ENCODE peak calls at places on chromosomes 6 and 20, in four cellular contexts. B, K, X and S are unnamed samples.

GRCh38 chr20:59055302-59055701 is 12.7 kb upstream of the PRELID3B start:
- DNase-seq in B (no peak), K (no peak), X (no peak), S (no peak)

GRCh38 chr20:48159156-48159971 is 374.1 kb upstream of the SULF2 start:
- DNase-seq in B (no peak), X (no peak), K (no peak), S (no peak)

GRCh38 chr20:63955281-63955845 is 853 bp downstream of the UCKL1 start:
- DNase-seq in X (no peak), K (no peak), B (no peak), S (no peak)

GRCh38 chr20:58906894-58907293 is 54.4 kb downstream of the GNAS start:
- DNase-seq in K (no peak), B (no peak), X (no peak), S (no peak)

GRCh38 chr20:10040070-10040970 is 5.5 kb downstream of the ANKEF1 start:
- DNase-seq in B (no peak), K (no peak), X (no peak), S (no peak)

GRCh38 chr20:57222631-57222950 is 43.9 kb downstream of the BMP7 start:
- DNase-seq in X (no peak), K (no peak), B (no peak), S (no peak)

GRCh38 chr6:74936886-74937285 is 269.0 kb downstream of the COL12A1 start:
- DNase-seq in X (no peak), B (no peak), K (no peak), S (no peak)

GRCh38 chr6:144415014-144415413 is 129.9 kb downstream of the UTRN start:
- DNase-seq in K (no peak), B (no peak), X (no peak), S (no peak)

GRCh38 chr20:50286609-50287008 is 96.0 kb downstream of the CEBPB start:
- DNase-seq in X (no peak), B (no peak), K (peak; percentile 94), S (peak; percentile 83)

GRCh38 chr6:33984466-33985332 is 161.2 kb downstream of the GRM4 start:
- DNase-seq in X (no peak), B (no peak), K (no peak), S (no peak)

GRCh38 chr6:10136636-10137035 is 278.2 kb downstream of the TFAP2A start:
- DNase-seq in K (no peak), B (no peak), X (no peak), S (no peak)

GRCh38 chr20:36128463-36129176 is 25.9 kb upstream of the EPB41L1 start:
- DNase-seq in K (no peak), X (no peak), B (no peak), S (no peak)

GRCh38 chr6:22124756-22125155 is 172.1 kb downstream of the PRL start:
- DNase-seq in K (no peak), X (no peak), B (no peak), S (no peak)

GRCh38 chr6:144351338-144351737 is 66.2 kb downstream of the UTRN start:
- DNase-seq in K (no peak), B (no peak), X (no peak), S (no peak)

GRCh38 chr6:23282243-23283021 is 713.1 kb downstream of the HDGFL1 start:
- DNase-seq in X (no peak), K (no peak), B (no peak), S (no peak)

GRCh38 chr6:54481096-54481495 is 172.9 kb downstream of the TINAG start:
- DNase-seq in B (no peak), K (no peak), X (no peak), S (no peak)

GRCh38 chr20:8399963-8400362 is 267.9 kb downstream of the PLCB1 start:
- DNase-seq in B (no peak), K (no peak), X (no peak), S (no peak)

GRCh38 chr6:18997375-18997826 is 610.3 kb downstream of the RNF144B start:
- DNase-seq in X (no peak), B (no peak), K (no peak), S (no peak)

GRCh38 chr6:44002591-44003344 is 124.5 kb downstream of the MRPL14 start:
- DNase-seq in K (peak; percentile 68), B (peak; percentile 43), X (peak; percentile 61), S (no peak)

GRCh38 chr6:160101262-160102205 is 20.1 kb upstream of the SLC22A1 start:
- DNase-seq in K (no peak), B (no peak), X (no peak), S (no peak)

GRCh38 chr6:97456070-97456469 is 173.1 kb upstream of the MMS22L start:
- DNase-seq in X (no peak), B (no peak), K (no peak), S (no peak)

GRCh38 chr6:47938411-47938810 is 156.6 kb downstream of the OPN5 start:
- DNase-seq in K (no peak), X (no peak), B (no peak), S (no peak)

GRCh38 chr20:5171074-5171789 is 44.4 kb downstream of the CDS2 start:
- DNase-seq in B (no peak), X (no peak), K (peak; percentile 34), S (no peak)

GRCh38 chr20:5844063-5844681 is 94.0 kb downstream of the SHLD1 start:
- DNase-seq in K (no peak), X (peak; percentile 48), B (peak; percentile 31), S (no peak)

GRCh38 chr6:23003671-23004598 is 434.6 kb downstream of the HDGFL1 start:
- DNase-seq in X (no peak), K (peak; percentile 32), B (no peak), S (no peak)

GRCh38 chr6:74534485-74535211 is 671.2 kb downstream of the COL12A1 start:
- DNase-seq in K (no peak), X (no peak), B (no peak), S (no peak)

GRCh38 chr6:52612336-52613096 is 35.7 kb upstream of the TRAM2 start:
- DNase-seq in B (no peak), X (no peak), K (no peak), S (no peak)

GRCh38 chr20:37914672-37915433 is 11.9 kb downstream of the VSTM2L start:
- DNase-seq in K (no peak), B (peak; percentile 7), X (no peak), S (no peak)

GRCh38 chr20:60013296-60014142 is 55.3 kb downstream of the CDH26 start:
- DNase-seq in X (no peak), K (no peak), B (no peak), S (no peak)

GRCh38 chr6:36117639-36118549 is 12.4 kb upstream of the MAPK13 start:
- DNase-seq in K (no peak), X (no peak), B (no peak), S (no peak)

GRCh38 chr6:149934249-149935156 is 7.3 kb upstream of the ULBP2 start:
- DNase-seq in K (peak; percentile 61), B (peak; percentile 51), X (peak; percentile 68), S (peak; percentile 89)

GRCh38 chr6:170205126-170205525 is 85.8 kb downstream of the DLL1 start:
- DNase-seq in X (no peak), B (no peak), K (no peak), S (no peak)

GRCh38 chr6:167912494-167912893 is 85.0 kb upstream of the KIF25 start:
- DNase-seq in X (no peak), B (no peak), K (no peak), S (no peak)

GRCh38 chr20:21141825-21142224 is 15.9 kb downstream of the KIZ start:
- DNase-seq in B (no peak), K (no peak), X (no peak), S (no peak)

GRCh38 chr6:108961985-108962384 is 113.8 kb downstream of the ARMC2 start:
- DNase-seq in B (no peak), X (no peak), K (no peak), S (no peak)

GRCh38 chr6:101402618-101403002 is 9.1 kb downstream of the GRIK2 start:
- DNase-seq in X (no peak), K (no peak), B (no peak), S (no peak)

GRCh38 chr6:43834528-43835145 is 64.6 kb downstream of the VEGFA start:
- DNase-seq in B (no peak), K (no peak), X (no peak), S (no peak)

DNA sequence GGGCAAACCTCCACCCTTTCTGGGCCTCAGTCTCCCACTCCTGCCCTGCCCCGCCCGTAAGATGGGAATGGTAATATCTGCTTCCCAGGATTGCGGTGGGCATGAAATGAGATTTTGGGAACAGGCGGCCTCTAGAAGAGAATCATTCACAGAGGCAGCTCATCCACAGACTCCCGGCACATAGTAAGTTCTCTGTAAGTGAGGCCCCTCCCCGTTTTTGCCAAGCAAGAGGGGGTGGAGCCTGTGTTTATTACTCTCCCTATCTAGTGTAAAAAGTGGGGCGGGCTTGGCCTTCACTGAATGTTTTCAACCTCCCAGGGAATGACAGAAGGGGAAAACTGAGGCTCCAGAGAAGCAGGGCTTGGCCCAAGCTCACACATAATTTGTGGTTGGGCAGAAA is 20.0 kb downstream of the SUN5 start:
- DNase-seq in B (no peak), X (no peak), K (no peak), S (no peak)
- TF ChIP-seq CTCF in B (no peak), X (no peak), K (no peak), S (no peak)

DNA sequence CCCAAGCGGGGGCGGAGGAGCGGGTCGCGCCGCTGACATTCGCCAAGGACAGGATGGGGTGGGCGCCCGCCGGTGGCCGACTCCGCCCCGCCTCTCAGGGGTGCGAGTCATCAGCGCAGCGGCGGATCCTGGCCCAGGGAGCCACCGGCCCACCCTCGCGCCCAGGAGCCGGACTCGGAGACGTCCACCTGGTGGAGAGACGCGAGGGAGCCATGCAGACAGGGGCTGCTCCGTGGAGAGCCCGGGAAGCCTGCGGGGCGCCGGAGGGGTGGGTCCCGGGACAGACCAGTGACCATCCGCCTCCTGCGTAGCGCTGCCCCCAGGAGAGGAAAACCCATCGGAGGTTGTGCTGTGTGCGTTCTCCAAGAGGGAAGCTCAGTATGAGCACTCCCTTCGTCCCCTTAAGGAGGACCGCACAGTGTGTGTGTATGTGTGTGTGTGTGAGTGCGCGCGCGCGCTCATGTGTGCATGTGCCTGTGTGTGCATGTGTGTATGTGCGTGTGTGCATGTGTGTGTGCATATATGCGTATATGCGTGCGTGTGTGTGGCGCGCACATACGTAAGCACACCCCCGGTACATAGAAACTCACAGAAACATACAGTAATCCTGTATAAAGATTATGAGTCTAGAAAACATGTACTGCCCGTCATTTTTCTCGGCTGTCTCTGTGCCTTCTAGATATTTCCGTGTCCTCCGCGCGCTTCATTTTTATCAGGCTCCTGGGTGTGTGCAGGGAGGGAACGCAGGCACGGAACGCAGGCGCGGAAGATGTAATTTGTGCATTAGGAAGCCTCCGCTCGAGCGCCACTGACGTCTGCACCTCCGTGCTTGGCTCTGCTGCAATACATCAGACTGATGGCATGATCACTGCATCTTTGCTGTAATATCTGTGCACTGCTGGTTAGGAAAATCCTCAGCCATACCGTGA is 158.9 kb downstream of the TBXT start:
- DNase-seq in X (no peak), B (no peak), K (no peak), S (no peak)
- TF ChIP-seq CTCF in X (no peak), B (no peak), K (no peak), S (no peak)

GRCh38 chr6:154457046-154457713 is 53.3 kb downstream of the CNKSR3 start:
- DNase-seq in K (no peak), X (no peak), B (no peak), S (no peak)

GRCh38 chr6:154459513-154459912 is 51.0 kb downstream of the CNKSR3 start:
- DNase-seq in K (no peak), X (no peak), B (no peak), S (no peak)

GRCh38 chr6:154458565-154459475 is 51.7 kb downstream of the CNKSR3 start:
- DNase-seq in B (no peak), X (no peak), K (no peak), S (no peak)

GRCh38 chr6:154460306-154461071 is 50.0 kb downstream of the CNKSR3 start:
- DNase-seq in B (no peak), X (no peak), K (no peak), S (no peak)

GRCh38 chr6:154457881-154458284 is 52.6 kb downstream of the CNKSR3 start:
- DNase-seq in K (no peak), B (no peak), X (no peak), S (no peak)
- TF ChIP-seq CTCF in K (no peak), B (no peak), X (no peak), S (no peak)

GRCh38 chr6:89161326-89162046 is 15.6 kb downstream of the PM20D2 start:
- DNase-seq in B (no peak), K (no peak), X (no peak), S (no peak)
- TF ChIP-seq CTCF in B (no peak), K (no peak), X (no peak), S (no peak)